ENCODE peak calls at places on chromosomes 11 and 22, in four cellular contexts. L is IMR-90, T is body of pancreas, M is lower leg skin. C is an unnamed sample.

GRCh38 chr11:36420025-36420424 is 90.0 kb downstream of the TRAF6 start:
- DNase-seq in L (no peak), T (no peak), M (no peak), C (no peak)

GRCh38 chr11:120125005-120125404 is 12.9 kb downstream of the TRIM29 start:
- DNase-seq in T (no peak), M (peak; percentile 87), L (peak; percentile 25), C (peak; percentile 46)

GRCh38 chr22:35656284-35656752 is 8.1 kb downstream of the APOL6 start:
- DNase-seq in T (no peak), L (no peak), M (no peak), C (no peak)

GRCh38 chr11:105613183-105613582 is 3.3 kb downstream of the GRIA4 start:
- DNase-seq in T (no peak), L (no peak), M (no peak), C (no peak)

GRCh38 chr11:71103266-71103665 is 149.1 kb downstream of the SHANK2 start:
- DNase-seq in T (peak; percentile 69), M (no peak), L (no peak), C (no peak)

GRCh38 chr11:108364159-108364558 is 103.2 kb downstream of the C11orf65 start:
- DNase-seq in T (no peak), M (no peak), L (peak; percentile 68), C (no peak)

GRCh38 chr11:134763030-134763388 is 351.0 kb upstream of the B3GAT1 start:
- DNase-seq in M (no peak), T (no peak), L (no peak), C (no peak)

GRCh38 chr11:18727499-18728236 is 1.7 kb upstream of the IGSF22 start:
- DNase-seq in M (no peak), L (peak; percentile 16), T (peak; percentile 56), C (peak; percentile 56)

GRCh38 chr11:13012037-13012693 is 3.0 kb downstream of the RASSF10 start:
- DNase-seq in L (no peak), M (no peak), T (peak; percentile 75), C (no peak)

GRCh38 chr22:43216738-43217137 is 29.8 kb upstream of the TTLL12 start:
- DNase-seq in L (no peak), T (no peak), M (no peak), C (no peak)

GRCh38 chr11:121106812-121107211 is 5.8 kb downstream of the TECTA start:
- DNase-seq in T (no peak), L (no peak), M (no peak), C (no peak)

GRCh38 chr11:4044971-4045646 is 49.5 kb upstream of the RRM1 start:
- DNase-seq in L (no peak), M (peak; percentile 22), T (no peak), C (no peak)

GRCh38 chr11:119619665-119620064 is 109.3 kb downstream of the NECTIN1 start:
- DNase-seq in M (no peak), L (no peak), T (no peak), C (no peak)

GRCh38 chr11:96090711-96091110 is 166.8 kb upstream of the MTMR2 start:
- DNase-seq in L (peak; percentile 85), T (no peak), M (no peak), C (no peak)

GRCh38 chr11:116833816-116834534 is 3.4 kb downstream of the APOA1 start:
- DNase-seq in M (no peak), L (no peak), T (peak; percentile 53), C (no peak)

GRCh38 chr11:59158206-59159068 is 13.5 kb upstream of the DTX4 start:
- DNase-seq in T (peak; percentile 64), M (peak; percentile 62), L (peak; percentile 75), C (peak; percentile 83)

GRCh38 chr11:128424867-128425285 is 162.5 kb downstream of the ETS1 start:
- DNase-seq in M (no peak), L (peak; percentile 66), T (peak; percentile 78), C (no peak)

GRCh38 chr22:19448076-19448607 is 631 bp upstream of the C22orf39 start:
- DNase-seq in L (peak; percentile 43), M (no peak), T (peak; percentile 57), C (peak; percentile 70)

GRCh38 chr11:44759743-44760476 is 33.1 kb downstream of the TSPAN18 start:
- DNase-seq in L (no peak), T (no peak), M (no peak), C (no peak)

GRCh38 chr22:45604239-45604711 is 67.4 kb upstream of the ATXN10 start:
- DNase-seq in M (peak; percentile 46), T (no peak), L (peak; percentile 48), C (peak; percentile 61)

GRCh38 chr22:49402169-49402568 is 425.5 kb downstream of the BRD1 start:
- DNase-seq in M (no peak), L (no peak), T (no peak), C (no peak)

GRCh38 chr11:102527701-102528100 is 2.8 kb downstream of the MMP7 start:
- DNase-seq in T (no peak), M (no peak), L (no peak), C (no peak)

GRCh38 chr11:90286640-90287039 is 63.8 kb upstream of the CHORDC1 start:
- DNase-seq in L (no peak), T (no peak), M (no peak), C (no peak)

GRCh38 chr11:2156416-2157182 is 4.4 kb downstream of the INS start:
- DNase-seq in T (peak; percentile 88), L (peak; percentile 26), M (peak; percentile 34), C (peak; percentile 57)

GRCh38 chr22:37967637-37968451 is 14.3 kb downstream of the POLR2F start:
- DNase-seq in M (no peak), T (no peak), L (no peak), C (no peak)

GRCh38 chr11:119316017-119316728 is 757 bp downstream of the MCAM start:
- DNase-seq in T (peak; percentile 69), M (no peak), L (no peak), C (no peak)

GRCh38 chr22:42074846-42075245 is 798 bp downstream of the PHETA2 start:
- DNase-seq in L (no peak), T (no peak), M (no peak), C (no peak)

GRCh38 chr11:73423506-73423905 is 47.3 kb downstream of the RELT start:
- DNase-seq in L (no peak), M (no peak), T (no peak), C (no peak)

GRCh38 chr11:6742260-6742659 is 29.5 kb downstream of the OR2AG2 start:
- DNase-seq in M (no peak), L (no peak), T (no peak), C (no peak)

GRCh38 chr22:29661355-29661754 is 57.9 kb downstream of the NF2 start:
- DNase-seq in T (no peak), M (peak; percentile 32), L (peak; percentile 58), C (no peak)

GRCh38 chr22:25751174-25751581 is 9.2 kb downstream of the MYO18B start:
- DNase-seq in T (no peak), L (no peak), M (no peak), C (no peak)

GRCh38 chr11:130729678-130730300 is 186.5 kb downstream of the SNX19 start:
- DNase-seq in M (no peak), L (no peak), T (no peak), C (no peak)

GRCh38 chr11:47980093-47980906 is at the start of gene PTPRJ:
- DNase-seq in T (peak; percentile 75), L (peak; percentile 48), M (no peak), C (peak; percentile 79)

GRCh38 chr11:129766858-129767604 is 48.6 kb upstream of the TMEM45B start:
- DNase-seq in L (peak; percentile 23), M (no peak), T (peak; percentile 27), C (peak; percentile 69)

GRCh38 chr11:2761131-2762030 is 61.6 kb upstream of the KCNQ1OT1 start:
- DNase-seq in M (peak; percentile 10), L (no peak), T (peak; percentile 5), C (no peak)

GRCh38 chr11:36405585-36406367 is 104.3 kb downstream of the TRAF6 start:
- DNase-seq in T (no peak), L (no peak), M (no peak), C (no peak)

DNA sequence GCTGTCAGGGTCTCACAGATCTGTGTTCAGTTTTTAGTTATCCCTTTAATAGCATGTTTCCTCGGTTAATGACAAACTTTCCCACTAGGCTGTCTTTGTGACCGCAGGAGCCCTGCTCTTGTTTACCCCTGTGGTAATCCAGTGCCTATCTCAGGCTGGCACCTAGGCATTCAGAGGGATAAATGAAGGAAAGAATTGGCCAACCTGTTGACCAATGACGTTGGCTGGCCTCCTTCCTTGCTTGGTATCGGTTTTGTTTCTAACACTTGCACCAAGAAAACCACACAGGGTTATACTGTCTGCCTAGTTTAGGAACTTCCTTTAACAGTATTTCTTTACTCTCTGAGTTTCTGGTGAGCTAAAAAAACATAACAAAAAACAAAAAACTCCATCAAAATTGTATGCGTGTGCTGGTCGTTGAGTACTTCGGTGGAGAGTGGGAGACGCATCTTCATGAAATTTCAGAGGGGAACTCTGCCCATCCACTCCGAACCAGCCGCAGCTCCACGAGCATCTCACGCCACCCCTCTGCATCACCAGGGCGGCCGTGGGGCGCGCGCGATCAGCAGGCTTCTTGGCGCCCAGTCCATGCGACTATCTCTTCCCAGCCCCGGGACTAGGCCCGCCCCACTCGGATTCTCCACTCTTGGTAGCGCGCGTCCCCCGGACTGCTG is 563 bp upstream of the ENDOD1 start:
- DNase-seq in T (peak; percentile 43), L (no peak), M (no peak), C (no peak)
- TF ChIP-seq POLR2A in T (no peak), L (no peak), M (no peak), C (no peak)

DNA sequence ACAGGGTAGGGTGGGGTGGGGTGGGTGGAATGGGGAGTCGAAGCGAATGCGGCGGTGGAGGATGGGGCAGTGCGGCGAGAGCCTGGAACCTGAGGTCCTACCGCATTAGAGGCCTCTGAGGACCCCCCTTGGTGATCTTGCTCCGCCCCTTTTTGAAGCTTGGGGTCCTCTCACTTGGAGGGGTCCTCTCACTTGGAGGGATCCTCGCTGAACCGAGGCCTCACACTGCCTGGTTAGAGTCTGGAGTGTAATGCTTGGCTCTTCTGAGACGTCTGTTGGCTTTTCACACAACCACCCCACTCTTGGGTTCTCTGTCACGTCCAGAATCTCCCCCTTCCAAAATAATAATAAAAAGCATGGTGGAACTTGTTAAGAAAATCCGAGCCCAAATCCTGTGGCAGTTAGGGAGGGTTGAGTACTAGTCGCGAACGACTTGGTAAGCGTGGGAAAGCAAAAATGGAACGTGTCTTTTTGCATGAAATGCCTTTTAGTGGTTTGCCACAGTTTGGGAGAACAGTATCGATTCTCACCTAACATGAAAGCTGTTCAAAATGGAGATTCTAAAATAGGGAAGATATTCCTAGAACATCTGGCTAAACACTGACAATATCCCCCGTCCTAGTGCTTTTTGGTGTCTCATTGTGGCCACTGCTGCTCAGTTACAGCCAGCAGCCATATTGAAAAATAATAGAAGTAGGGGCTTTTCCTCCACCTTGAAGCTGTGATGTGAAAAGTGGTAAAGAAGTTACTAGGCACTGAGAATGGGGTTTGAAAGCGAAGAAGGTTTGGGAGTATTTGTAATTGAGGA is 821 bp downstream of the RBX1 start:
- DNase-seq in L (peak; percentile 15), M (no peak), T (no peak), C (no peak)
- TF ChIP-seq POLR2A in L (no peak), M (no peak), T (no peak), C (no peak)

DNA sequence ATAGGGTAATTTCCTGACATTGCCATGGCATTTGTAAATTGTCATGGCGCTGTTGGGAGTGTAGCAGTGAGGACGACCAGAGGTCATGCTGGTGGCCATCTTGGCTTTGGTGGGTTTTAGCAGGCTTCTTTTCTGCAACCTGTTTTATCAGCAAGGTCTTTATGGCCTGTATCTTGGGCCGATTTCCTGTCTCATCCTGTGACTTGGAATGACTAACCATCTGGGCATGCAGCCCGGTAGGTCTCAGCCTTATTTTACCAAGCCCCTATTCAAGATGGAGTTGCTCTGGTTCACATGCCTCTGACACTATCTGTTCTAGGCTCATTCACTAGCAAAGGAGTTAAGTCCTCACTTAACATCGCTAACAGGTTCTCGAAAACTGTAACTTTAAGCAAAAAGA is 1374.2 kb downstream of the FAM181B start:
- DNase-seq in M (no peak), T (no peak), L (no peak), C (no peak)
- TF ChIP-seq POLR2A in M (no peak), T (no peak), L (no peak), C (no peak)

GRCh38 chr11:111735262-111736116 is 30.7 kb downstream of the PPP2R1B start:
- DNase-seq in T (peak; percentile 67), L (peak; percentile 99), M (peak; percentile 88), C (no peak)
- TF ChIP-seq POLR2A in T (no peak), L (peak; percentile 66), M (no peak), C (no peak)